ENCODE peak calls at places on chromosomes 7 and 10, in six cellular contexts. One of them, this sample, is unnamed.

GRCh38 chr7:130419652-130420051 is 21.2 kb downstream of the CEP41 start:
- DNase-seq in endothelial cell of umbilical vein: no peak
- DNase-seq in H1: no peak
- DNase-seq in K562: no peak
- DNase-seq in A549: no peak
- DNase-seq in WTC11: no peak
- DNase-seq in this sample: no peak

GRCh38 chr10:72072639-72073038 is 15.7 kb downstream of the SPOCK2 start:
- DNase-seq in endothelial cell of umbilical vein: no peak
- DNase-seq in H1: no peak
- DNase-seq in A549: no peak
- DNase-seq in K562: no peak
- DNase-seq in WTC11: no peak
- DNase-seq in this sample: no peak

GRCh38 chr7:4702961-4703512 is 20.9 kb downstream of the FOXK1 start:
- DNase-seq in A549: no peak
- DNase-seq in endothelial cell of umbilical vein: no peak
- DNase-seq in H1: no peak
- DNase-seq in WTC11: peak; percentile 32
- DNase-seq in K562: no peak
- DNase-seq in this sample: no peak

GRCh38 chr10:132813560-132814468 is 27.9 kb upstream of the NKX6-2 start:
- DNase-seq in H1: no peak
- DNase-seq in WTC11: no peak
- DNase-seq in K562: no peak
- DNase-seq in A549: no peak
- DNase-seq in endothelial cell of umbilical vein: no peak
- DNase-seq in this sample: no peak

GRCh38 chr7:23385120-23385519 is 85.2 kb downstream of the IGF2BP3 start:
- DNase-seq in A549: no peak
- DNase-seq in K562: no peak
- DNase-seq in WTC11: no peak
- DNase-seq in H1: no peak
- DNase-seq in endothelial cell of umbilical vein: no peak
- DNase-seq in this sample: no peak

GRCh38 chr10:126391162-126391880 is 3.0 kb upstream of the ADAM12 start:
- DNase-seq in H1: no peak
- DNase-seq in K562: no peak
- DNase-seq in endothelial cell of umbilical vein: no peak
- DNase-seq in WTC11: no peak
- DNase-seq in A549: no peak
- DNase-seq in this sample: no peak

GRCh38 chr10:132958886-132959295 is 16.5 kb upstream of the CFAP46 start:
- DNase-seq in WTC11: no peak
- DNase-seq in endothelial cell of umbilical vein: no peak
- DNase-seq in K562: no peak
- DNase-seq in A549: no peak
- DNase-seq in H1: no peak
- DNase-seq in this sample: no peak

GRCh38 chr10:91162050-91162494 is 58.4 kb upstream of the PCGF5 start:
- DNase-seq in endothelial cell of umbilical vein: no peak
- DNase-seq in H1: no peak
- DNase-seq in WTC11: no peak
- DNase-seq in K562: peak; percentile 24
- DNase-seq in A549: peak; percentile 28
- DNase-seq in this sample: peak; percentile 6

GRCh38 chr7:124201768-124202349 is 169.0 kb upstream of the TMEM229A start:
- DNase-seq in H1: no peak
- DNase-seq in WTC11: no peak
- DNase-seq in A549: no peak
- DNase-seq in K562: no peak
- DNase-seq in endothelial cell of umbilical vein: no peak
- DNase-seq in this sample: no peak

GRCh38 chr10:32329061-32329460 is 17.9 kb downstream of the EPC1 start:
- DNase-seq in A549: no peak
- DNase-seq in endothelial cell of umbilical vein: no peak
- DNase-seq in K562: no peak
- DNase-seq in H1: no peak
- DNase-seq in WTC11: no peak
- DNase-seq in this sample: no peak

GRCh38 chr7:47405921-47406765 is 175.8 kb downstream of the TNS3 start:
- DNase-seq in WTC11: no peak
- DNase-seq in A549: peak; percentile 49
- DNase-seq in H1: no peak
- DNase-seq in K562: no peak
- DNase-seq in endothelial cell of umbilical vein: peak; percentile 51
- DNase-seq in this sample: peak; percentile 63

GRCh38 chr7:119974972-119975371 is 298.0 kb upstream of the KCND2 start:
- DNase-seq in H1: no peak
- DNase-seq in WTC11: no peak
- DNase-seq in K562: no peak
- DNase-seq in A549: no peak
- DNase-seq in endothelial cell of umbilical vein: no peak
- DNase-seq in this sample: no peak

GRCh38 chr7:151251926-151252835 is 3.7 kb upstream of the SMARCD3 start:
- DNase-seq in endothelial cell of umbilical vein: peak; percentile 62
- DNase-seq in K562: peak; percentile 96
- DNase-seq in A549: peak; percentile 67
- DNase-seq in H1: peak; percentile 77
- DNase-seq in WTC11: peak; percentile 62
- DNase-seq in this sample: no peak

GRCh38 chr7:55594414-55594813 is 22.1 kb upstream of the VOPP1 start:
- DNase-seq in A549: no peak
- DNase-seq in WTC11: no peak
- DNase-seq in K562: no peak
- DNase-seq in endothelial cell of umbilical vein: no peak
- DNase-seq in H1: no peak
- DNase-seq in this sample: no peak

GRCh38 chr10:42935466-42935865 is 141.4 kb upstream of the RET start:
- DNase-seq in A549: no peak
- DNase-seq in endothelial cell of umbilical vein: no peak
- DNase-seq in H1: no peak
- DNase-seq in WTC11: no peak
- DNase-seq in K562: no peak
- DNase-seq in this sample: no peak

GRCh38 chr10:75050520-75050919 is 60.9 kb upstream of the SAMD8 start:
- DNase-seq in A549: no peak
- DNase-seq in K562: no peak
- DNase-seq in H1: no peak
- DNase-seq in WTC11: no peak
- DNase-seq in endothelial cell of umbilical vein: no peak
- DNase-seq in this sample: no peak

GRCh38 chr10:91559750-91560149 is 73.1 kb downstream of the PPP1R3C start:
- DNase-seq in K562: no peak
- DNase-seq in WTC11: no peak
- DNase-seq in H1: no peak
- DNase-seq in A549: no peak
- DNase-seq in endothelial cell of umbilical vein: no peak
- DNase-seq in this sample: peak; percentile 21

GRCh38 chr7:150410680-150411346 is 31.7 kb downstream of the ZNF775 start:
- DNase-seq in K562: no peak
- DNase-seq in endothelial cell of umbilical vein: no peak
- DNase-seq in WTC11: no peak
- DNase-seq in A549: no peak
- DNase-seq in H1: no peak
- DNase-seq in this sample: no peak

GRCh38 chr10:133186416-133187090 is 26.5 kb downstream of the KNDC1 start:
- DNase-seq in H1: no peak
- DNase-seq in endothelial cell of umbilical vein: no peak
- DNase-seq in WTC11: no peak
- DNase-seq in K562: no peak
- DNase-seq in A549: no peak
- DNase-seq in this sample: no peak

GRCh38 chr7:40057292-40057691 is 77.1 kb downstream of the MPLKIP start:
- DNase-seq in endothelial cell of umbilical vein: no peak
- DNase-seq in A549: no peak
- DNase-seq in WTC11: no peak
- DNase-seq in K562: no peak
- DNase-seq in H1: no peak
- DNase-seq in this sample: no peak

GRCh38 chr10:43689618-43689954 is 40.9 kb upstream of the ZNF32 start:
- DNase-seq in endothelial cell of umbilical vein: no peak
- DNase-seq in WTC11: peak; percentile 36
- DNase-seq in K562: peak; percentile 52
- DNase-seq in H1: no peak
- DNase-seq in A549: peak; percentile 52
- DNase-seq in this sample: no peak

GRCh38 chr10:97030894-97031293 is 154.9 kb downstream of the SLIT1 start:
- DNase-seq in K562: no peak
- DNase-seq in H1: no peak
- DNase-seq in WTC11: no peak
- DNase-seq in endothelial cell of umbilical vein: no peak
- DNase-seq in A549: no peak
- DNase-seq in this sample: no peak

GRCh38 chr10:90665905-90666662 is 191.8 kb downstream of the HTR7 start:
- DNase-seq in H1: no peak
- DNase-seq in K562: no peak
- DNase-seq in endothelial cell of umbilical vein: no peak
- DNase-seq in WTC11: peak; percentile 20
- DNase-seq in A549: no peak
- DNase-seq in this sample: no peak

GRCh38 chr10:7659560-7659959 is 7.2 kb downstream of the ITIH5 start:
- DNase-seq in endothelial cell of umbilical vein: no peak
- DNase-seq in K562: no peak
- DNase-seq in H1: no peak
- DNase-seq in WTC11: no peak
- DNase-seq in A549: no peak
- DNase-seq in this sample: no peak

GRCh38 chr10:88608052-88608732 is 21.6 kb downstream of the LIPJ start:
- DNase-seq in WTC11: no peak
- DNase-seq in endothelial cell of umbilical vein: no peak
- DNase-seq in K562: no peak
- DNase-seq in H1: no peak
- DNase-seq in A549: no peak
- DNase-seq in this sample: no peak

GRCh38 chr7:30309302-30309701 is 24.9 kb downstream of the ZNRF2 start:
- DNase-seq in WTC11: no peak
- DNase-seq in H1: no peak
- DNase-seq in K562: no peak
- DNase-seq in endothelial cell of umbilical vein: no peak
- DNase-seq in A549: no peak
- DNase-seq in this sample: no peak

GRCh38 chr10:132301371-132302330 is 6.1 kb downstream of the STK32C start:
- DNase-seq in H1: no peak
- DNase-seq in K562: no peak
- DNase-seq in endothelial cell of umbilical vein: no peak
- DNase-seq in A549: no peak
- DNase-seq in WTC11: no peak
- DNase-seq in this sample: no peak

GRCh38 chr7:14761506-14762296 is 140.8 kb downstream of the DGKB start:
- DNase-seq in WTC11: no peak
- DNase-seq in endothelial cell of umbilical vein: peak; percentile 47
- DNase-seq in H1: no peak
- DNase-seq in K562: no peak
- DNase-seq in A549: no peak
- DNase-seq in this sample: no peak

GRCh38 chr10:108465871-108466641 is 1301.5 kb upstream of the SORCS1 start:
- DNase-seq in A549: no peak
- DNase-seq in WTC11: peak; percentile 63
- DNase-seq in K562: no peak
- DNase-seq in endothelial cell of umbilical vein: no peak
- DNase-seq in H1: peak; percentile 69
- DNase-seq in this sample: no peak

GRCh38 chr7:157318015-157318706 is 18.6 kb upstream of the DNAJB6 start:
- DNase-seq in H1: no peak
- DNase-seq in K562: no peak
- DNase-seq in A549: no peak
- DNase-seq in WTC11: no peak
- DNase-seq in endothelial cell of umbilical vein: no peak
- DNase-seq in this sample: no peak

GRCh38 chr10:91034494-91035157 is 113.7 kb upstream of the ANKRD1 start:
- DNase-seq in endothelial cell of umbilical vein: peak; percentile 66
- DNase-seq in WTC11: no peak
- DNase-seq in K562: no peak
- DNase-seq in A549: no peak
- DNase-seq in H1: no peak
- DNase-seq in this sample: peak; percentile 9

DNA sequence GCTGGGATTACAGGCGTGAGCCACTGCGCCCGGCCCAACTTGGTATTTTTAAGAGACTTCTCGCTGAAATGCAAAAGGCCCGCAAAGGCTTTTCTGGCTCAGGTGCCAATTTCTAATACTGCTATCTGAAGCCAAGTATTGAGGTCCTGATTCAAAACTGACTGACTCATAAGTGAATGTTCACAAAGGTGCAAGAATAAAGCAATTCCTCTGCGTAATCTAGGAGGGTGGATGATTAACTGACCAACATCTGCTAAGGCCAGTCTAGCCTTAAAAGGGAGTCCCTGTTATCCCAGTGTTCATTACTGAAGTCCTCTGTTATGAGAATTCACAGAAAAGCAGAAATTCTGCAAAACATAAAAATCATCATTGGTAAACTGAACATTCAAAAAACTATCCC is 111.4 kb downstream of the SRPK2 start:
- DNase-seq in K562: no peak
- DNase-seq in endothelial cell of umbilical vein: no peak
- DNase-seq in H1: no peak
- DNase-seq in WTC11: no peak
- DNase-seq in A549: peak; percentile 48
- DNase-seq in this sample: no peak
- TF ChIP-seq JUN in K562: no peak
- TF ChIP-seq JUN in endothelial cell of umbilical vein: no peak
- TF ChIP-seq JUN in H1: no peak
- TF ChIP-seq JUN in WTC11: no peak
- TF ChIP-seq JUN in A549: no peak
- TF ChIP-seq JUN in this sample: no peak

GRCh38 chr7:91285966-91286365 is 21.7 kb downstream of the FZD1 start:
- DNase-seq in H1: no peak
- DNase-seq in A549: no peak
- DNase-seq in WTC11: no peak
- DNase-seq in K562: no peak
- DNase-seq in endothelial cell of umbilical vein: no peak
- DNase-seq in this sample: no peak
- TF ChIP-seq JUN in H1: no peak
- TF ChIP-seq JUN in A549: no peak
- TF ChIP-seq JUN in WTC11: no peak
- TF ChIP-seq JUN in K562: no peak
- TF ChIP-seq JUN in endothelial cell of umbilical vein: no peak
- TF ChIP-seq JUN in this sample: no peak

DNA sequence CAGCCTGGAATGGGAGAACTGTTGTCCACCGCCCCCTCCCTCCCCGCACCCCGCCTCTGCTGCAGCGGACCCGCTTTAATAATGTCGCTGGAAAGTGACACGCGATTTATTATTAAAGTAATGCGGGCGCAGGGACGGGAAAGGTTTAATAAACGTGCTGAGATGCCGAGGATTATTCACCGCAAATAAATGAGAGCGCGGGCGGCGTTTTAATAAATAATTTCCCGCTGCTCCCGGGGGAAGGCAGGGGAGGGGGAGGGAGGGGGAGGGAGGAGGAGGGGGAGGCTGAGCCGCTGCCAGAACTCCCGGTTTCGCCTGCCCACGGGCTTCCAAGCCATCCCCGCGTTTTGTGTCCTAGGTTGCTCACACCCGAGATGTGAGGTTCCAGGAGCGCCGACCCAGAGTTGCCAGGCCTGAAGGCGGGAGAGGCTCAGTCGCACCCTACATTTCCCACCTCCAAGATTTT is 5.1 kb downstream of the KAZALD1 start:
- DNase-seq in A549: no peak
- DNase-seq in H1: no peak
- DNase-seq in K562: no peak
- DNase-seq in WTC11: no peak
- DNase-seq in endothelial cell of umbilical vein: no peak
- DNase-seq in this sample: no peak
- TF ChIP-seq JUN in A549: no peak
- TF ChIP-seq JUN in H1: no peak
- TF ChIP-seq JUN in K562: no peak
- TF ChIP-seq JUN in WTC11: no peak
- TF ChIP-seq JUN in endothelial cell of umbilical vein: no peak
- TF ChIP-seq JUN in this sample: no peak

GRCh38 chr10:93356516-93356915 is 125.6 kb downstream of the MYOF start:
- DNase-seq in A549: no peak
- DNase-seq in endothelial cell of umbilical vein: no peak
- DNase-seq in WTC11: no peak
- DNase-seq in H1: no peak
- DNase-seq in K562: no peak
- DNase-seq in this sample: no peak
- TF ChIP-seq JUN in A549: no peak
- TF ChIP-seq JUN in endothelial cell of umbilical vein: no peak
- TF ChIP-seq JUN in WTC11: no peak
- TF ChIP-seq JUN in H1: no peak
- TF ChIP-seq JUN in K562: no peak
- TF ChIP-seq JUN in this sample: no peak